ENCODE peak calls at places on chromosomes 1 and 21, in four cellular contexts. C, K, N and G are unnamed samples.

GRCh38 chr1:238658766-238659165 is 727.6 kb upstream of the CHRM3 start:
- DNase-seq in C (no peak), K (no peak), N (no peak), G (no peak)

GRCh38 chr1:89581859-89582258 is 51.1 kb upstream of the LRRC8C start:
- DNase-seq in C (no peak), K (no peak), N (no peak), G (no peak)

GRCh38 chr21:33666153-33666552 is 23.9 kb downstream of the ITSN1 start:
- DNase-seq in C (no peak), K (no peak), N (no peak), G (no peak)

GRCh38 chr1:159937014-159937750 is 8.2 kb downstream of the IGSF9 start:
- DNase-seq in C (no peak), K (no peak), N (no peak), G (no peak)

GRCh38 chr1:65525297-65526048 is 105.0 kb downstream of the LEPR start:
- DNase-seq in C (no peak), K (peak; percentile 75), N (no peak), G (peak; percentile 59)

GRCh38 chr1:84271452-84272273 is 29.8 kb upstream of the SAMD13 start:
- DNase-seq in C (peak; percentile 61), K (no peak), N (no peak), G (no peak)

GRCh38 chr1:24643362-24644346 is 552 bp downstream of the SRRM1 start:
- DNase-seq in C (no peak), K (peak; percentile 67), N (no peak), G (no peak)

GRCh38 chr1:9203623-9204022 is 31.0 kb upstream of the H6PD start:
- DNase-seq in C (no peak), K (no peak), N (no peak), G (no peak)

GRCh38 chr1:205662791-205663190 is 17.5 kb downstream of the SLC45A3 start:
- DNase-seq in C (no peak), K (no peak), N (no peak), G (no peak)

GRCh38 chr1:67888707-67889106 is 55.4 kb upstream of the GNG12 start:
- DNase-seq in C (no peak), K (no peak), N (no peak), G (no peak)

GRCh38 chr1:9164919-9165318 is 36.0 kb upstream of the GPR157 start:
- DNase-seq in C (no peak), K (no peak), N (no peak), G (no peak)

GRCh38 chr1:182113879-182114626 is 52.5 kb upstream of the ZNF648 start:
- DNase-seq in C (no peak), K (no peak), N (peak; percentile 32), G (no peak)

GRCh38 chr1:207872655-207873054 is 38.3 kb downstream of the CD34 start:
- DNase-seq in C (no peak), K (no peak), N (no peak), G (no peak)

GRCh38 chr1:8182034-8182761 is 135.7 kb upstream of the SLC45A1 start:
- DNase-seq in C (peak; percentile 87), K (no peak), N (peak; percentile 85), G (no peak)

GRCh38 chr1:162019006-162019405 is 4.7 kb downstream of the OLFML2B start:
- DNase-seq in C (no peak), K (no peak), N (no peak), G (no peak)

GRCh38 chr1:230708631-230709580 is 5.0 kb downstream of the AGT start:
- DNase-seq in C (no peak), K (peak; percentile 60), N (peak; percentile 94), G (no peak)

GRCh38 chr21:37855568-37856391 is 60.5 kb downstream of the KCNJ6 start:
- DNase-seq in C (no peak), K (no peak), N (no peak), G (peak; percentile 40)

GRCh38 chr1:6603424-6603850 is 768 bp upstream of the KLHL21 start:
- DNase-seq in C (no peak), K (peak; percentile 63), N (peak; percentile 54), G (no peak)

GRCh38 chr1:95233321-95233736 is 681 bp upstream of the RWDD3 start:
- DNase-seq in C (no peak), K (no peak), N (peak; percentile 68), G (peak; percentile 59)

GRCh38 chr1:11501491-11501897 is 22.5 kb downstream of the DISP3 start:
- DNase-seq in C (no peak), K (no peak), N (no peak), G (no peak)

GRCh38 chr1:41856361-41857285 is 62.1 kb downstream of the HIVEP3 start:
- DNase-seq in C (no peak), K (no peak), N (no peak), G (no peak)

GRCh38 chr1:117312453-117313138 is 54.7 kb upstream of the MAN1A2 start:
- DNase-seq in C (no peak), K (peak; percentile 51), N (peak; percentile 43), G (no peak)

GRCh38 chr1:182567629-182568028 is 21.4 kb downstream of the RNASEL start:
- DNase-seq in C (no peak), K (no peak), N (no peak), G (no peak)

GRCh38 chr1:59178803-59179202 is 118.1 kb upstream of the FGGY start:
- DNase-seq in C (no peak), K (no peak), N (no peak), G (no peak)

GRCh38 chr21:46455575-46456385 is 2.9 kb upstream of the DIP2A start:
- DNase-seq in C (no peak), K (peak; percentile 78), N (no peak), G (no peak)

GRCh38 chr1:65422241-65423203 is 2.1 kb downstream of the LEPR start:
- DNase-seq in C (no peak), K (peak; percentile 20), N (no peak), G (no peak)

GRCh38 chr1:226002667-226003501 is 3.7 kb upstream of the SDE2 start:
- DNase-seq in C (no peak), K (peak; percentile 93), N (no peak), G (peak; percentile 80)

GRCh38 chr1:199082778-199083389 is 444.0 kb downstream of the PTPRC start:
- DNase-seq in C (no peak), K (no peak), N (no peak), G (no peak)

GRCh38 chr1:230141002-230141648 is 74.1 kb downstream of the GALNT2 start:
- DNase-seq in C (no peak), K (no peak), N (no peak), G (no peak)

GRCh38 chr1:193581338-193581737 is 394.9 kb upstream of the B3GALT2 start:
- DNase-seq in C (no peak), K (no peak), N (no peak), G (no peak)

GRCh38 chr1:27935721-27936120 is 921 bp downstream of the SMPDL3B start:
- DNase-seq in C (no peak), K (no peak), N (no peak), G (no peak)

DNA sequence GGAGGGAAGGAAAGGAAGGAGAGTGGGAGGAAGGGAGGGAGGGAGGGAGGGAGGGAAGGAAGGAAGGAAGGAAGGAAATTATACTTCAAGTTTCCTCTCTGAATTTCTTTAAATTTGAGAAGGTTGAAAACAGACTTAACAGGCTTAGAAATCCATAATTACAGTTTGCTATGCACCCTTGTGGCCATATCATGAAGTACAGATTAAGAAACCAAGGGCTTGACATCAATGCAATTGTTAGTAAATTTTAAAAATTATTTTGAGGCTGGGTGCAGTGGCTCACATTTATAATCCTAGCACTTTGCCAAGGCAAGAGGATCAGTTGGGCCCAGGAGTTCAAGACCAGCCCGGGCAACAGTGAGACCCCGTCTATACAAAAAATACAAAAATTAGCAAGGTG is 14.4 kb downstream of the ANP32E start:
- DNase-seq in C (no peak), K (no peak), N (no peak), G (no peak)
- TF ChIP-seq ZNF274 in C (no peak), K (no peak), N (no peak), G (no peak)

GRCh38 chr1:26861889-26862371 is 1.0 kb upstream of the SFN start:
- DNase-seq in C (no peak), K (no peak), N (no peak), G (no peak)

GRCh38 chr1:26863677-26864060 is 720 bp downstream of the SFN start:
- DNase-seq in C (no peak), K (no peak), N (no peak), G (no peak)

GRCh38 chr1:26864610-26865480 is 1.9 kb downstream of the SFN start:
- DNase-seq in C (peak; percentile 91), K (peak; percentile 99), N (peak; percentile 93), G (peak; percentile 97)

GRCh38 chr1:26861286-26861701 is 1.7 kb upstream of the SFN start:
- DNase-seq in C (no peak), K (no peak), N (no peak), G (no peak)

DNA sequence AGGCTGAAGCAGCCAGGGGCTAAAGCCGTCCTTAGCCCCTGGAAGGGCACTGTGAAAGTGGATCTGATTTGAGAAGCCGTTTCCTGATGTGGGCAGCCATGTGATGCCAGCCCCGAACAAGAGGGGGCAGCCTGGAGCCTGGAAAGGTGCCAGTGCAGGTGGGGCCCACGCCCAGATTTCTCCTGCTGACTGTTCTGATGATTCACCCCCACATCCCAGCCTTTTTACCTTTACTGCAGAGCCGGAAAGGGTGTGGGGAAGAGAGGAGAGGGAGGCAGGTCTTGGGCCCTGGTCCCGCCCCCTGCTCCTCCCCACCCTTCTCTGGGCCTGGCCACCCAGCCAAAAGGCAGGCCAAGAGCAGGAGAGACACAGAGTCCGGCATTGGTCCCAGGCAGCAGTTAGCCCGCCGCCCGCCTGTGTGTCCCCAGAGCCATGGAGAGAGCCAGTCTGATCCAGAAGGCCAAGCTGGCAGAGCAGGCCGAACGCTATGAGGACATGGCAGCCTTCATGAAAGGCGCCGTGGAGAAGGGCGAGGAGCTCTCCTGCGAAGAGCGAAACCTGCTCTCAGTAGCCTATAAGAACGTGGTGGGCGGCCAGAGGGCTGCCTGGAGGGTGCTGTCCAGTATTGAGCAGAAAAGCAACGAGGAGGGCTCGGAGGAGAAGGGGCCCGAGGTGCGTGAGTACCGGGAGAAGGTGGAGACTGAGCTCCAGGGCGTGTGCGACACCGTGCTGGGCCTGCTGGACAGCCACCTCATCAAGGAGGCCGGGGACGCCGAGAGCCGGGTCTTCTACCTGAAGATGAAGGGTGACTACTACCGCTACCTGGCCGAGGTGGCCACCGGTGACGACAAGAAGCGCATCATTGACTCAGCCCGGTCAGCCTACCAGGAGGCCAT is at the start of gene SFN:
- DNase-seq in C (no peak), K (peak; percentile 86), N (peak; percentile 85), G (peak; percentile 95)
- TF ChIP-seq CBX5 in C (no peak), K (no peak), N (no peak), G (no peak)

GRCh38 chr1:228011721-228012311 is 5.0 kb downstream of the WNT3A start:
- DNase-seq in C (no peak), K (no peak), N (no peak), G (no peak)
- TF ChIP-seq SIN3A in C (no peak), K (no peak), N (no peak), G (no peak)

GRCh38 chr1:167165948-167166702 is 54.6 kb upstream of the POU2F1 start:
- DNase-seq in C (no peak), K (no peak), N (no peak), G (peak; percentile 73)
- TF ChIP-seq ZNF274 in C (no peak), K (no peak), N (no peak), G (no peak)

DNA sequence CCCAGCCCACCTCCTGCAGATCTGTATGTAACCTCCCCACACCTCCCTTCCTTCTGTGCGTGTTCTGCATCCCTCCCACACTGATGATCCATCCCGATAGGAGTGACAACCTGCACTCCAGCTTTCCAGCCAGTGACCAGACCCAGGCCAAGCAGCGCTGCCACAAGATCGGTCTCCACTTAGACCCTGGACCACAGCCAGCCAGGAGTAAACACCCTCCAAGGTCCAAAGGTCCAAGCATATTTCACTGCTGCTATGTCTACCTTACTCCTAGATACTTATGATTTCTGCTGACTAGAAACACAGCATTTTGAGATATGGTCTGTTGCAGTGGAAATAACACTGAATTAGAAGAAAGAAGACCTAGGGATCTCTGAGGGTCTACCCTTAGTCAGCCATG is 176.2 kb downstream of the BRINP2 start:
- DNase-seq in C (no peak), K (no peak), N (peak; percentile 9), G (no peak)
- TF ChIP-seq CBX5 in C (no peak), K (no peak), N (no peak), G (no peak)

GRCh38 chr1:72485786-72486185 is 203.4 kb upstream of the NEGR1 start:
- DNase-seq in C (no peak), K (no peak), N (no peak), G (no peak)
- TF ChIP-seq SIN3A in C (no peak), K (no peak), N (no peak), G (no peak)